ENCODE peak calls at places on chromosomes 12 and 14, in four cellular contexts. U is A549, Q is Caco-2, L is sigmoid colon. N is an unnamed sample.
A peak's percentile ranks its signal among the peaks of the same experiment; 100 is the strongest.

GRCh38 chr14:62329427-62329826 is 567.2 kb downstream of the SNAPC1 start:
- DNase-seq in U (no peak), L (no peak), Q (no peak), N (no peak)

GRCh38 chr12:28114488-28114887 is 75.8 kb upstream of the CCDC91 start:
- DNase-seq in L (no peak), U (peak; percentile 47), Q (no peak), N (no peak)

GRCh38 chr12:113955109-113955970 is 10.8 kb downstream of the RBM19 start:
- DNase-seq in L (no peak), Q (peak; percentile 61), U (peak; percentile 70), N (peak; percentile 10)

GRCh38 chr14:89723930-89724915 is 230.3 kb downstream of the EFCAB11 start:
- DNase-seq in L (no peak), Q (no peak), U (no peak), N (no peak)

GRCh38 chr12:105296116-105297095 is 34.1 kb upstream of the C12orf75 start:
- DNase-seq in Q (no peak), U (no peak), L (no peak), N (peak; percentile 51)

GRCh38 chr14:32434180-32434579 is 105.1 kb downstream of the AKAP6 start:
- DNase-seq in L (no peak), Q (peak; percentile 18), U (no peak), N (no peak)

GRCh38 chr12:51009038-51009437 is 17.1 kb downstream of the SLC11A2 start:
- DNase-seq in U (no peak), L (peak; percentile 83), Q (no peak), N (peak; percentile 17)

GRCh38 chr12:121186826-121187225 is 23.1 kb upstream of the P2RX4 start:
- DNase-seq in U (no peak), L (no peak), Q (no peak), N (no peak)

GRCh38 chr14:52055215-52055614 is 13.6 kb downstream of the NID2 start:
- DNase-seq in Q (no peak), U (no peak), L (no peak), N (no peak)

GRCh38 chr14:89444536-89445125 is 27.6 kb upstream of the FOXN3 start:
- DNase-seq in Q (no peak), L (peak; percentile 34), U (no peak), N (peak; percentile 47)

GRCh38 chr12:57096748-57097553 is 8.0 kb downstream of the NAB2 start:
- DNase-seq in U (no peak), Q (no peak), L (no peak), N (no peak)

GRCh38 chr12:95970905-95971304 is 25.2 kb downstream of the HAL start:
- DNase-seq in L (no peak), U (no peak), Q (no peak), N (no peak)

GRCh38 chr14:53399057-53399456 is 245.9 kb upstream of the DDHD1 start:
- DNase-seq in L (no peak), Q (peak; percentile 41), U (peak; percentile 24), N (no peak)

GRCh38 chr12:130335517-130336392 is 1.9 kb upstream of the PIWIL1 start:
- DNase-seq in U (peak; percentile 73), L (no peak), Q (peak; percentile 62), N (peak; percentile 71)

GRCh38 chr12:3315201-3315661 is 175.8 kb upstream of the PRMT8 start:
- DNase-seq in L (peak; percentile 87), U (no peak), Q (peak; percentile 79), N (peak; percentile 65)

GRCh38 chr14:102258136-102258535 is 46.8 kb downstream of the MOK start:
- DNase-seq in Q (no peak), L (peak; percentile 15), U (no peak), N (no peak)

GRCh38 chr12:8078400-8078799 is 3.7 kb upstream of the NECAP1 start:
- DNase-seq in L (no peak), U (peak; percentile 68), Q (peak; percentile 74), N (peak; percentile 57)

GRCh38 chr12:114975974-114976310 is 292.0 kb upstream of the TBX3 start:
- DNase-seq in U (no peak), L (no peak), Q (no peak), N (no peak)

GRCh38 chr12:47214001-47214619 is 134.4 kb upstream of the AMIGO2 start:
- DNase-seq in L (no peak), Q (no peak), U (no peak), N (no peak)
- H3K4me1 ChIP-seq in L (peaks cover 4% of the 10 kb centered on the region), Q (peaks cover 3% of the 10 kb centered on the region), U (peaks cover 73% of the 10 kb centered on the region), N (no peaks in the 10 kb centered on the region)

GRCh38 chr14:91154851-91155625 is 41.2 kb downstream of the DGLUCY start:
- DNase-seq in Q (no peak), U (peak; percentile 30), L (peak; percentile 92), N (peak; percentile 78)

GRCh38 chr14:91158091-91158790 is 44.4 kb downstream of the DGLUCY start:
- DNase-seq in U (no peak), L (no peak), Q (peak; percentile 83), N (no peak)

GRCh38 chr14:91152499-91152898 is 38.6 kb downstream of the DGLUCY start:
- DNase-seq in L (no peak), Q (no peak), U (no peak), N (no peak)

GRCh38 chr14:91153360-91153759 is 39.5 kb downstream of the DGLUCY start:
- DNase-seq in Q (no peak), L (no peak), U (no peak), N (no peak)

DNA sequence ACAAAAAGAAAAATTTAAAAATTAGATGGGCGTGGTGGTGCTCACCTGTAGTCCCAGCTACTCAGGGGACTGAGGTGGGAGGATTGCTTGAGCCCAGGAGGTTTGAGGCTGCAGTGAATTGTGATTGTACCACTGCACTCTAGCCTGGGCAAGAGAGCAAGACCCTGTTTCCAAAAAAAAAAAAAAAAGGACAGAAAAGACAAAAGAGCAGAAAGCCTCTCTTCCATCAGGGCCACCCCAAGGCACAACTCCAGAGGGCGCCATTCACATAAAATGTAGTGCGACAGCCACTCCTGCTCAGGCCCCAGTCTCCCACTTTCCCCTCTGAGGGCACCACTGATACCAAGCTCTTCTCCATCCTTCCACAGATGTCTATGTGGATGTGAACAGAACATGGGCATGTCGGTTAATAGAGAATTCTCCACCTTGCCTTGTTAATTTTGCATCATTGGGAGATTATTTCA is 41.8 kb downstream of the DGLUCY start:
- DNase-seq in U (no peak), Q (no peak), L (no peak), N (no peak)
- TF ChIP-seq CTCF in U (no peak), Q (no peak), L (no peak), N (no peak)

GRCh38 chr12:132936163-132936562 is 19.9 kb downstream of the ZNF605 start:
- DNase-seq in U (no peak), Q (no peak), L (no peak), N (no peak)
- H3K9me3 ChIP-seq in U (peaks cover 73% of the 10 kb centered on the region), Q (peaks cover 33% of the 10 kb centered on the region), L (no peaks in the 10 kb centered on the region), N (no peaks in the 10 kb centered on the region)

GRCh38 chr14:41810362-41810761 is 203.7 kb downstream of the LRFN5 start:
- DNase-seq in L (no peak), Q (no peak), U (no peak), N (no peak)

GRCh38 chr14:41805633-41806032 is 199.0 kb downstream of the LRFN5 start:
- DNase-seq in L (no peak), U (no peak), Q (no peak), N (no peak)

GRCh38 chr14:41806355-41806975 is 199.8 kb downstream of the LRFN5 start:
- DNase-seq in U (no peak), Q (no peak), L (no peak), N (no peak)
- H3K4me1 ChIP-seq in U (no peaks in the 10 kb centered on the region), Q (no peaks in the 10 kb centered on the region), L (no peaks in the 10 kb centered on the region), N (no peaks in the 10 kb centered on the region)

GRCh38 chr12:46005151-46005797 is 14.9 kb upstream of the SCAF11 start:
- DNase-seq in L (no peak), Q (no peak), U (peak; percentile 9), N (peak; percentile 42)
- TF ChIP-seq CTCF in L (no peak), Q (no peak), U (peak; percentile 55), N (peak; percentile 49)

GRCh38 chr14:97771340-97772045 is 974.3 kb downstream of the VRK1 start:
- DNase-seq in L (no peak), U (no peak), Q (no peak), N (no peak)
- H3K9me3 ChIP-seq in L (no peaks in the 10 kb centered on the region), U (no peaks in the 10 kb centered on the region), Q (no peaks in the 10 kb centered on the region), N (no peaks in the 10 kb centered on the region)